ENCODE peak calls at places on chromosomes 12 and 14, in ten cellular contexts. One of them, this sample, is unnamed.

GRCh38 chr12:116565963-116566362 is 6.8 kb downstream of the MAP1LC3B2 start:
- DNase-seq in OCI-LY7: no peak
- DNase-seq in GM03348: no peak
- DNase-seq in NCI-H510A: no peak
- DNase-seq in stimulated activated naive B cell treated with anti-CD40 and anti-IgM and Interleukin-4, amounts not matched to agents 10 μg/mL and 1 μg/mL and 100 μg/mL, for 72 hours: no peak
- DNase-seq in IMR-90: no peak
- DNase-seq in tibial artery: no peak
- DNase-seq in stimulated activated CD8-positive, alpha-beta memory T cell treated with anti-CD3 and anti-CD28 coated beads, Interleukin-15, amount 100 ng/mL, for 24 hours: no peak
- DNase-seq in stimulated activated CD4-positive, alpha-beta T cell treated with anti-CD3 and anti-CD28 coated beads, Interleukin-1b, Interleukin-23, amount 100 ng/mL, for 24 hours: no peak
- DNase-seq in activated naive CD4-positive, alpha-beta T cell treated with Interleukin-2 at 50 U/mL for 16 hours: no peak
- DNase-seq in this sample: no peak

GRCh38 chr12:15962760-15963159 is 51.6 kb downstream of the DERA start:
- DNase-seq in stimulated activated CD4-positive, alpha-beta T cell treated with anti-CD3 and anti-CD28 coated beads, Interleukin-1b, Interleukin-23, amount 100 ng/mL, for 24 hours: no peak
- DNase-seq in OCI-LY7: no peak
- DNase-seq in GM03348: no peak
- DNase-seq in stimulated activated CD8-positive, alpha-beta memory T cell treated with anti-CD3 and anti-CD28 coated beads, Interleukin-15, amount 100 ng/mL, for 24 hours: no peak
- DNase-seq in IMR-90: peak
- DNase-seq in NCI-H510A: no peak
- DNase-seq in activated naive CD4-positive, alpha-beta T cell treated with Interleukin-2 at 50 U/mL for 16 hours: no peak
- DNase-seq in stimulated activated naive B cell treated with anti-CD40 and anti-IgM and Interleukin-4, amounts not matched to agents 10 μg/mL and 1 μg/mL and 100 μg/mL, for 72 hours: no peak
- DNase-seq in tibial artery: no peak
- DNase-seq in this sample: no peak

GRCh38 chr12:105445261-105446015 is 114.9 kb downstream of the C12orf75 start:
- DNase-seq in stimulated activated CD4-positive, alpha-beta T cell treated with anti-CD3 and anti-CD28 coated beads, Interleukin-1b, Interleukin-23, amount 100 ng/mL, for 24 hours: no peak
- DNase-seq in stimulated activated naive B cell treated with anti-CD40 and anti-IgM and Interleukin-4, amounts not matched to agents 10 μg/mL and 1 μg/mL and 100 μg/mL, for 72 hours: no peak
- DNase-seq in GM03348: peak
- DNase-seq in tibial artery: no peak
- DNase-seq in NCI-H510A: no peak
- DNase-seq in IMR-90: peak
- DNase-seq in OCI-LY7: no peak
- DNase-seq in activated naive CD4-positive, alpha-beta T cell treated with Interleukin-2 at 50 U/mL for 16 hours: no peak
- DNase-seq in stimulated activated CD8-positive, alpha-beta memory T cell treated with anti-CD3 and anti-CD28 coated beads, Interleukin-15, amount 100 ng/mL, for 24 hours: no peak
- DNase-seq in this sample: no peak

GRCh38 chr14:95096476-95096875 is 60.9 kb downstream of the DICER1 start:
- DNase-seq in IMR-90: no peak
- DNase-seq in GM03348: no peak
- DNase-seq in activated naive CD4-positive, alpha-beta T cell treated with Interleukin-2 at 50 U/mL for 16 hours: no peak
- DNase-seq in stimulated activated naive B cell treated with anti-CD40 and anti-IgM and Interleukin-4, amounts not matched to agents 10 μg/mL and 1 μg/mL and 100 μg/mL, for 72 hours: no peak
- DNase-seq in NCI-H510A: no peak
- DNase-seq in tibial artery: no peak
- DNase-seq in stimulated activated CD8-positive, alpha-beta memory T cell treated with anti-CD3 and anti-CD28 coated beads, Interleukin-15, amount 100 ng/mL, for 24 hours: no peak
- DNase-seq in stimulated activated CD4-positive, alpha-beta T cell treated with anti-CD3 and anti-CD28 coated beads, Interleukin-1b, Interleukin-23, amount 100 ng/mL, for 24 hours: no peak
- DNase-seq in OCI-LY7: no peak
- DNase-seq in this sample: no peak

GRCh38 chr14:54549862-54550261 is 17.1 kb upstream of the SAMD4A start:
- DNase-seq in stimulated activated CD8-positive, alpha-beta memory T cell treated with anti-CD3 and anti-CD28 coated beads, Interleukin-15, amount 100 ng/mL, for 24 hours: no peak
- DNase-seq in stimulated activated naive B cell treated with anti-CD40 and anti-IgM and Interleukin-4, amounts not matched to agents 10 μg/mL and 1 μg/mL and 100 μg/mL, for 72 hours: no peak
- DNase-seq in activated naive CD4-positive, alpha-beta T cell treated with Interleukin-2 at 50 U/mL for 16 hours: no peak
- DNase-seq in stimulated activated CD4-positive, alpha-beta T cell treated with anti-CD3 and anti-CD28 coated beads, Interleukin-1b, Interleukin-23, amount 100 ng/mL, for 24 hours: no peak
- DNase-seq in IMR-90: peak
- DNase-seq in GM03348: no peak
- DNase-seq in OCI-LY7: no peak
- DNase-seq in tibial artery: no peak
- DNase-seq in NCI-H510A: no peak
- DNase-seq in this sample: no peak

GRCh38 chr14:92686763-92687427 is 61.5 kb downstream of the LGMN start:
- DNase-seq in activated naive CD4-positive, alpha-beta T cell treated with Interleukin-2 at 50 U/mL for 16 hours: peak
- DNase-seq in stimulated activated CD4-positive, alpha-beta T cell treated with anti-CD3 and anti-CD28 coated beads, Interleukin-1b, Interleukin-23, amount 100 ng/mL, for 24 hours: peak
- DNase-seq in GM03348: peak
- DNase-seq in IMR-90: peak
- DNase-seq in tibial artery: peak
- DNase-seq in OCI-LY7: peak
- DNase-seq in stimulated activated CD8-positive, alpha-beta memory T cell treated with anti-CD3 and anti-CD28 coated beads, Interleukin-15, amount 100 ng/mL, for 24 hours: peak
- DNase-seq in stimulated activated naive B cell treated with anti-CD40 and anti-IgM and Interleukin-4, amounts not matched to agents 10 μg/mL and 1 μg/mL and 100 μg/mL, for 72 hours: no peak
- DNase-seq in NCI-H510A: peak
- DNase-seq in this sample: no peak

GRCh38 chr12:54052745-54053624 is 650 bp upstream of the HOXC4 start:
- DNase-seq in stimulated activated naive B cell treated with anti-CD40 and anti-IgM and Interleukin-4, amounts not matched to agents 10 μg/mL and 1 μg/mL and 100 μg/mL, for 72 hours: peak
- DNase-seq in OCI-LY7: peak
- DNase-seq in NCI-H510A: no peak
- DNase-seq in GM03348: peak
- DNase-seq in stimulated activated CD8-positive, alpha-beta memory T cell treated with anti-CD3 and anti-CD28 coated beads, Interleukin-15, amount 100 ng/mL, for 24 hours: no peak
- DNase-seq in IMR-90: no peak
- DNase-seq in activated naive CD4-positive, alpha-beta T cell treated with Interleukin-2 at 50 U/mL for 16 hours: no peak
- DNase-seq in stimulated activated CD4-positive, alpha-beta T cell treated with anti-CD3 and anti-CD28 coated beads, Interleukin-1b, Interleukin-23, amount 100 ng/mL, for 24 hours: no peak
- DNase-seq in tibial artery: no peak
- DNase-seq in this sample: no peak

GRCh38 chr12:128813392-128813791 is 10.4 kb downstream of the SLC15A4 start:
- DNase-seq in stimulated activated CD4-positive, alpha-beta T cell treated with anti-CD3 and anti-CD28 coated beads, Interleukin-1b, Interleukin-23, amount 100 ng/mL, for 24 hours: no peak
- DNase-seq in tibial artery: no peak
- DNase-seq in stimulated activated naive B cell treated with anti-CD40 and anti-IgM and Interleukin-4, amounts not matched to agents 10 μg/mL and 1 μg/mL and 100 μg/mL, for 72 hours: no peak
- DNase-seq in OCI-LY7: no peak
- DNase-seq in GM03348: no peak
- DNase-seq in activated naive CD4-positive, alpha-beta T cell treated with Interleukin-2 at 50 U/mL for 16 hours: no peak
- DNase-seq in stimulated activated CD8-positive, alpha-beta memory T cell treated with anti-CD3 and anti-CD28 coated beads, Interleukin-15, amount 100 ng/mL, for 24 hours: no peak
- DNase-seq in NCI-H510A: no peak
- DNase-seq in IMR-90: no peak
- DNase-seq in this sample: no peak

GRCh38 chr12:51187370-51187987 is 14.5 kb upstream of the TFCP2 start:
- DNase-seq in OCI-LY7: peak
- DNase-seq in stimulated activated CD4-positive, alpha-beta T cell treated with anti-CD3 and anti-CD28 coated beads, Interleukin-1b, Interleukin-23, amount 100 ng/mL, for 24 hours: no peak
- DNase-seq in activated naive CD4-positive, alpha-beta T cell treated with Interleukin-2 at 50 U/mL for 16 hours: no peak
- DNase-seq in stimulated activated CD8-positive, alpha-beta memory T cell treated with anti-CD3 and anti-CD28 coated beads, Interleukin-15, amount 100 ng/mL, for 24 hours: no peak
- DNase-seq in tibial artery: no peak
- DNase-seq in NCI-H510A: no peak
- DNase-seq in GM03348: no peak
- DNase-seq in IMR-90: no peak
- DNase-seq in stimulated activated naive B cell treated with anti-CD40 and anti-IgM and Interleukin-4, amounts not matched to agents 10 μg/mL and 1 μg/mL and 100 μg/mL, for 72 hours: no peak
- DNase-seq in this sample: no peak

GRCh38 chr14:22428681-22429315 is 160.2 kb downstream of the DAD1 start:
- DNase-seq in stimulated activated CD4-positive, alpha-beta T cell treated with anti-CD3 and anti-CD28 coated beads, Interleukin-1b, Interleukin-23, amount 100 ng/mL, for 24 hours: no peak
- DNase-seq in NCI-H510A: no peak
- DNase-seq in IMR-90: peak
- DNase-seq in stimulated activated naive B cell treated with anti-CD40 and anti-IgM and Interleukin-4, amounts not matched to agents 10 μg/mL and 1 μg/mL and 100 μg/mL, for 72 hours: no peak
- DNase-seq in stimulated activated CD8-positive, alpha-beta memory T cell treated with anti-CD3 and anti-CD28 coated beads, Interleukin-15, amount 100 ng/mL, for 24 hours: no peak
- DNase-seq in activated naive CD4-positive, alpha-beta T cell treated with Interleukin-2 at 50 U/mL for 16 hours: no peak
- DNase-seq in OCI-LY7: no peak
- DNase-seq in GM03348: peak
- DNase-seq in tibial artery: no peak
- DNase-seq in this sample: peak

GRCh38 chr12:71060426-71060825 is 97.4 kb downstream of the TSPAN8 start:
- DNase-seq in IMR-90: no peak
- DNase-seq in OCI-LY7: no peak
- DNase-seq in stimulated activated naive B cell treated with anti-CD40 and anti-IgM and Interleukin-4, amounts not matched to agents 10 μg/mL and 1 μg/mL and 100 μg/mL, for 72 hours: no peak
- DNase-seq in stimulated activated CD4-positive, alpha-beta T cell treated with anti-CD3 and anti-CD28 coated beads, Interleukin-1b, Interleukin-23, amount 100 ng/mL, for 24 hours: no peak
- DNase-seq in tibial artery: no peak
- DNase-seq in stimulated activated CD8-positive, alpha-beta memory T cell treated with anti-CD3 and anti-CD28 coated beads, Interleukin-15, amount 100 ng/mL, for 24 hours: no peak
- DNase-seq in activated naive CD4-positive, alpha-beta T cell treated with Interleukin-2 at 50 U/mL for 16 hours: no peak
- DNase-seq in GM03348: no peak
- DNase-seq in NCI-H510A: no peak
- DNase-seq in this sample: no peak